ENCODE peak calls at places on chromosomes 2 and 18, in five cellular contexts. A is NT2/D1, T is HepG2, P is H1, I is GM12878. F is an unnamed sample.

GRCh38 chr2:121783180-121783579 is 27.7 kb downstream of the TSN start:
- DNase-seq in A (no peak), T (no peak), P (no peak), I (no peak), F (no peak)

GRCh38 chr2:62305421-62306176 is 109.7 kb downstream of the B3GNT2 start:
- DNase-seq in A (no peak), T (no peak), P (no peak), I (peak), F (no peak)

GRCh38 chr2:172461591-172462392 is 34.4 kb downstream of the ITGA6 start:
- DNase-seq in A (no peak), T (peak), P (peak), I (no peak), F (peak)

GRCh38 chr2:71466301-71467179 is 13.2 kb downstream of the DYSF start:
- DNase-seq in A (no peak), T (no peak), P (peak), I (no peak), F (peak)

GRCh38 chr2:223952280-223952968 is 4.8 kb upstream of the MRPL44 start:
- DNase-seq in A (no peak), T (no peak), P (no peak), I (no peak), F (no peak)

GRCh38 chr2:85037622-85038021 is 66.7 kb downstream of the KCMF1 start:
- DNase-seq in A (no peak), T (no peak), P (no peak), I (no peak), F (no peak)

GRCh38 chr2:32942728-32943485 is 3.8 kb upstream of the LTBP1 start:
- DNase-seq in A (no peak), T (no peak), P (peak), I (no peak), F (no peak)

GRCh38 chr2:63261222-63261621 is 210.6 kb downstream of the OTX1 start:
- DNase-seq in A (no peak), T (no peak), P (no peak), I (no peak), F (no peak)

GRCh38 chr2:201261471-201261870 is 1.1 kb downstream of the CASP8 start:
- DNase-seq in A (no peak), T (no peak), P (no peak), I (no peak), F (no peak)

GRCh38 chr18:13640266-13640860 is 86.0 kb downstream of the FAM210A start:
- DNase-seq in A (no peak), T (no peak), P (no peak), I (no peak), F (no peak)

GRCh38 chr2:111975053-111975552 is 76.7 kb downstream of the MERTK start:
- DNase-seq in A (no peak), T (peak), P (peak), I (no peak), F (no peak)

GRCh38 chr2:232476045-232476444 is 11.6 kb downstream of the ECEL1 start:
- DNase-seq in A (no peak), T (no peak), P (no peak), I (no peak), F (no peak)

GRCh38 chr2:172839446-172839845 is 103.8 kb downstream of the RAPGEF4 start:
- DNase-seq in A (no peak), T (no peak), P (no peak), I (no peak), F (no peak)

GRCh38 chr2:73852020-73852419 is 23.3 kb downstream of the STAMBP start:
- DNase-seq in A (no peak), T (no peak), P (no peak), I (no peak), F (no peak)

GRCh38 chr18:30970201-30970816 is 72.2 kb downstream of the DSC3 start:
- DNase-seq in A (no peak), T (peak), P (no peak), I (no peak), F (peak)

GRCh38 chr2:144659731-144660275 is 139.9 kb upstream of the ZEB2 start:
- DNase-seq in A (no peak), T (no peak), P (no peak), I (no peak), F (no peak)

GRCh38 chr18:59200787-59201186 is 19.2 kb upstream of the GRP start:
- DNase-seq in A (no peak), T (no peak), P (no peak), I (no peak), F (no peak)

GRCh38 chr18:79926715-79927596 is 24.5 kb downstream of the SLC66A2 start:
- DNase-seq in A (no peak), T (no peak), P (peak), I (no peak), F (no peak)

GRCh38 chr2:104867351-104868080 is 13.6 kb downstream of the POU3F3 start:
- DNase-seq in A (no peak), T (no peak), P (peak), I (no peak), F (no peak)

GRCh38 chr18:61896767-61897166 is 4.0 kb upstream of the RNF152 start:
- DNase-seq in A (no peak), T (no peak), P (no peak), I (no peak), F (no peak)

GRCh38 chr2:35125278-35125677 is 1230.3 kb upstream of the CRIM1 start:
- DNase-seq in A (no peak), T (no peak), P (no peak), I (no peak), F (no peak)

DNA sequence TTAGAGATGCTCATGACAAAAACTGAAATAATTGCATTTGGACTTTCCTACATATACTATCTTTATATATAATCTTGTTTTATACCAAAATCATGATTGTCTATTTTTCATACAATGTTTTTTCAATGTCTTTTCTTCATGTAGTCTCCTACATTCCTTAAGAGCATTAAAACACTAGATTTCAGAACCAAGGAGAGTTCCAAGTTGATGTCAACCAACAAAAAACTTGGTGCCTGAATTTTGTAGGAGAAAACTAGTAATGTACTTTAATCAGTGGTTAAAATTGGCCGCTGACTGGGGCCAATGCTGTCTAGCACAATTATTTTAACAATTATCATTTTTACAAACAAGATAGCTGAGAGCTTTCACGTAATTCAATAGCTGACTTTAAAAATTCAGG is 678.8 kb downstream of the DCC start:
- DNase-seq in A (peak), T (no peak), P (no peak), I (no peak), F (no peak)
- TF ChIP-seq SUZ12 in A (no peak), T (no peak), P (no peak), I (no peak), F (no peak)

GRCh38 chr2:241666627-241667400 is 19.8 kb downstream of the DTYMK start:
- DNase-seq in A (no peak), T (no peak), P (no peak), I (no peak), F (no peak)
- TF ChIP-seq SUZ12 in A (no peak), T (no peak), P (no peak), I (no peak), F (no peak)

GRCh38 chr2:135843671-135844070 is 6.7 kb upstream of the LCT start:
- DNase-seq in A (no peak), T (no peak), P (peak), I (no peak), F (no peak)

GRCh38 chr2:135844285-135844985 is 7.5 kb upstream of the LCT start:
- DNase-seq in A (no peak), T (no peak), P (peak), I (no peak), F (no peak)

GRCh38 chr2:135836596-135836995 is 388 bp downstream of the LCT start:
- DNase-seq in A (no peak), T (no peak), P (no peak), I (no peak), F (no peak)

GRCh38 chr2:135839713-135840112 is 2.7 kb upstream of the LCT start:
- DNase-seq in A (no peak), T (no peak), P (no peak), I (no peak), F (no peak)

GRCh38 chr2:135840601-135841000 is 3.6 kb upstream of the LCT start:
- DNase-seq in A (no peak), T (no peak), P (peak), I (no peak), F (no peak)
- TF ChIP-seq SUZ12 in A (no peak), T (no peak), P (no peak), I (no peak), F (no peak)

GRCh38 chr18:8893221-8893620 is 187.9 kb downstream of the MTCL1 start:
- DNase-seq in A (no peak), T (no peak), P (no peak), I (no peak), F (no peak)

GRCh38 chr18:8894823-8895222 is 189.5 kb downstream of the MTCL1 start:
- DNase-seq in A (no peak), T (no peak), P (no peak), I (no peak), F (no peak)

GRCh38 chr18:8893628-8894231 is 188.4 kb downstream of the MTCL1 start:
- DNase-seq in A (no peak), T (no peak), P (no peak), I (no peak), F (no peak)

GRCh38 chr18:8895341-8895740 is 190.0 kb downstream of the MTCL1 start:
- DNase-seq in A (no peak), T (no peak), P (no peak), I (no peak), F (no peak)

DNA sequence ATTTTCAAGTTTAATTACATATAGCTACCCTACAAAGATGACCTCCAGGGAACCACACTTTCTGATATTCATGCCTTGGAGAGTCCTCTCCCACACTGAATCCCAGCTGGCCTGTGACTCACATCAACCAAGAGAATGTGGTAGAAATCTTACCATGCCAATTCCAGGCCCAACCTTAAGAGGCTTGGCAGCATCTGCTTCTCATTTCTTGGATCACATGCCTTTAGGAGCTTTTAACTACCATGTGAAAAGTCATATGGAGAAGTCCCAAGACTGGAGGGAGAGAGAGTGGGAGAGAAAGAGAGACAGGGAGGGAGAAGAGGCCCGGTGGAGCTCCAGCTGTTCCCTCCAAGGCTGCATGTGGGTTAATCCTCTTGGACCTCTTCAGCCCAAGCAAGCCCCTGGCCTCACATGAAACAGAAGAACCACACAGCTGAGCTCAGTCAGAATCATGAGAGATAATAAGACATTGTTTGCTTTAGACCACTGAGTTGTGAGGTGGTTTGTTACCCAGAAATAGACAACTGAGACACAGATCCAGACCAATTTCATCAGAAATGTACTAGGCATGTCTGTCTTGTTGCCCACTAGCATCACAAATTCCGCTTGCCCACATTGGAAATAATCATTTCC is 190.7 kb downstream of the MTCL1 start:
- DNase-seq in A (no peak), T (no peak), P (no peak), I (no peak), F (no peak)
- TF ChIP-seq SUZ12 in A (no peak), T (no peak), P (no peak), I (no peak), F (no peak)

GRCh38 chr2:205903549-205904129 is 182.3 kb downstream of the INO80D start:
- DNase-seq in A (peak), T (peak), P (no peak), I (no peak), F (peak)
- TF ChIP-seq SUZ12 in A (no peak), T (no peak), P (no peak), I (no peak), F (no peak)

GRCh38 chr2:239000089-239000488 is 152.2 kb downstream of the TWIST2 start:
- DNase-seq in A (no peak), T (no peak), P (no peak), I (no peak), F (no peak)
- TF ChIP-seq SUZ12 in A (no peak), T (no peak), P (no peak), I (no peak), F (no peak)

DNA sequence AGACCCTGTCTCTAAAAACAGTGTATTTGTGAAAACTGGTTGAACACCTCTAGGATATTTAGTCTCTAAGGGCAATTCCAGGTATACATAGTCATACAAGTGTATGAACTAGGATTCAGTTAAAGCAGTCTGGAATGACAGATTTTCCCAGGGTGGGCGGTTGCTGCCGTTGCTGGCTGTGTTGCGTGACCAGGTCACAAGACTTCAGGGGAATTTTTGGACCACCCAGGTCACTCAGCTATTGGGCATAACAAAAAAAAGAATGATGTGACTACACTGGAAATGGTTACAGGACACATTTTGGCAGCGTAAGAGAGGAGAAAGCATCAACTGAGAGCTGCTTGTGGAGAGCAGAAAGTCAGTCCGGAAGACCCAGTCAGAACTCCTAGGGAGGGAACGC is 58.0 kb upstream of the ZBTB7C start:
- DNase-seq in A (no peak), T (no peak), P (no peak), I (no peak), F (no peak)
- TF ChIP-seq SUZ12 in A (no peak), T (no peak), P (no peak), I (no peak), F (no peak)

GRCh38 chr2:14316594-14316993 is 315.9 kb upstream of the LRATD1 start:
- DNase-seq in A (no peak), T (no peak), P (no peak), I (no peak), F (no peak)
- TF ChIP-seq SUZ12 in A (no peak), T (no peak), P (no peak), I (no peak), F (no peak)

F was measured in HEK293T.